ENCODE peak calls at places on chromosome 12, in four cellular contexts. One of them, this sample, is unnamed.
A peak's percentile ranks its signal among the peaks of the same experiment; 100 is the strongest.

GRCh38 chr12:94805749-94806148 is 155.4 kb upstream of the TMCC3 start:
- DNase-seq in stomach: no peak
- DNase-seq in suprapubic skin: no peak
- DNase-seq in K562: no peak
- DNase-seq in this sample: no peak

GRCh38 chr12:94418517-94418916 is 41.1 kb downstream of the CEP83 start:
- DNase-seq in stomach: no peak
- DNase-seq in suprapubic skin: no peak
- DNase-seq in K562: no peak
- DNase-seq in this sample: no peak

GRCh38 chr12:84637926-84638325 is 274.7 kb downstream of the SLC6A15 start:
- DNase-seq in stomach: no peak
- DNase-seq in K562: no peak
- DNase-seq in suprapubic skin: no peak
- DNase-seq in this sample: no peak

GRCh38 chr12:131027876-131028586 is 74.3 kb downstream of the ADGRD1 start:
- DNase-seq in K562: no peak
- DNase-seq in suprapubic skin: no peak
- DNase-seq in stomach: no peak
- DNase-seq in this sample: no peak

GRCh38 chr12:128571906-128572305 is 251.9 kb downstream of the SLC15A4 start:
- DNase-seq in stomach: no peak
- DNase-seq in suprapubic skin: no peak
- DNase-seq in K562: no peak
- DNase-seq in this sample: no peak

GRCh38 chr12:65643595-65644386 is 180.5 kb upstream of the HMGA2 start:
- DNase-seq in K562: no peak
- DNase-seq in stomach: no peak
- DNase-seq in suprapubic skin: no peak
- DNase-seq in this sample: no peak

GRCh38 chr12:52007158-52007921 is 594 bp downstream of the TAMALIN start:
- DNase-seq in K562: no peak
- DNase-seq in stomach: peak; percentile 32
- DNase-seq in suprapubic skin: no peak
- DNase-seq in this sample: no peak

GRCh38 chr12:71748081-71748850 is 6.4 kb upstream of the RAB21 start:
- DNase-seq in suprapubic skin: no peak
- DNase-seq in stomach: no peak
- DNase-seq in K562: no peak
- DNase-seq in this sample: no peak

GRCh38 chr12:22287776-22288621 is 46.5 kb downstream of the ST8SIA1 start:
- DNase-seq in stomach: no peak
- DNase-seq in suprapubic skin: no peak
- DNase-seq in K562: no peak
- DNase-seq in this sample: no peak

GRCh38 chr12:3644103-3644502 is 108.8 kb downstream of the CRACR2A start:
- DNase-seq in suprapubic skin: no peak
- DNase-seq in stomach: no peak
- DNase-seq in K562: no peak
- DNase-seq in this sample: no peak

GRCh38 chr12:112924986-112925385 is 13.3 kb upstream of the OAS3 start:
- DNase-seq in suprapubic skin: no peak
- DNase-seq in K562: no peak
- DNase-seq in stomach: no peak
- DNase-seq in this sample: no peak

GRCh38 chr12:56863789-56864188 is 70.4 kb downstream of the SDR9C7 start:
- DNase-seq in suprapubic skin: no peak
- DNase-seq in K562: no peak
- DNase-seq in stomach: no peak
- DNase-seq in this sample: no peak

GRCh38 chr12:39144613-39145061 is 239.2 kb upstream of the CPNE8 start:
- DNase-seq in K562: no peak
- DNase-seq in suprapubic skin: no peak
- DNase-seq in stomach: no peak
- DNase-seq in this sample: no peak

GRCh38 chr12:67413577-67413976 is 144.4 kb downstream of the CAND1 start:
- DNase-seq in K562: no peak
- DNase-seq in suprapubic skin: no peak
- DNase-seq in stomach: no peak
- DNase-seq in this sample: no peak

GRCh38 chr12:59004466-59004865 is 84.2 kb upstream of the LRIG3 start:
- DNase-seq in suprapubic skin: no peak
- DNase-seq in K562: no peak
- DNase-seq in stomach: no peak
- DNase-seq in this sample: no peak

GRCh38 chr12:11669348-11669747 is 19.9 kb downstream of the ETV6 start:
- DNase-seq in suprapubic skin: no peak
- DNase-seq in stomach: no peak
- DNase-seq in K562: no peak
- DNase-seq in this sample: no peak

DNA sequence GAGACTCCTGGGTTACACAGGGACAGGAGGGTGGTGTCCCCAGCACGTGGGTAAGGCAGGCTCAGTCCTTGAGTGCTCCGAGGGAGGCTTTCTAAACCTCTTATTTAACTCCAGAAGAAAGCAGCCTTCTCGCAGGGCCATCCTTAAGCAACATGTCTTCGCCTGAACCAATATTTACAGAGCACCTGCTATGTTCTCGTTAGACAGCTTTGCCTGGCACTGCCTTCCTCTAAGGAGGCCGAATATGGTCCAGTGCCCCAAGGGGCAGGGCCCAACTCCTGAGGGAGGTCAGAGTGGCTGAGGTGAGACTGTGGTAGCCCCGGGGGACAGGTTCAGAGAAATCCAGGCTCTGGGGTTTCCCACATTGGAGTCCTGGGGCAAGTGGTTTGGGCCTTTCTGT is 2.1 kb upstream of the SCARB1 start:
- DNase-seq in stomach: peak; percentile 32
- DNase-seq in suprapubic skin: no peak
- DNase-seq in K562: no peak
- DNase-seq in this sample: no peak
- H3K27ac ChIP-seq in stomach: no peak overlapping the region
- H3K27ac ChIP-seq in suprapubic skin: no peak overlapping the region
- H3K27ac ChIP-seq in K562: no peak overlapping the region
- H3K27ac ChIP-seq in this sample: no peak overlapping the region

DNA sequence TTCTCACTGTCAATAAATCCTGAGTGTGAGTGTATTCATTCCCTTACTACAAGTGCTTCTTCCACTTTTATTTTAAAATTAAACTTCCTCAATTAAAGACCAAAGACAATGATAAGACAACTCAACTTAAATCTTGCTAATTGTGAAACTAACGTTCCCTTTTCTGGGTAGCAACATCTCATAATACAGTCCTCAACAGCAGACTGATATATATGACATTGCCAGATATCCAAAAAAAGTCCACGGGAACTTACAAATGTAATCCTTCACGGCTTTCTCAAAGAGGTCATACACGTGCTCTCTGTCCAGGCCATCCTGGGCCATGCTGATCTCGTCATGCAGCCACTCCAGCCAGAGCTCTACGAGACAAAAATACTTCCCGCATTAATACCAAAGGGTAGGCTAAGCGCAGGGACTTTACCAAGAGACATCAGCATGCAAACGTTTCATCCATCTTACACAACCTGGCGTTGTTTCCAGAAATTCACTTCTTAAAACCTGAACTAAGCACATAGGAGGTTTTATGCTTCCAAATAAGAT is 13.3 kb downstream of the SART3 start:
- DNase-seq in suprapubic skin: no peak
- DNase-seq in K562: no peak
- DNase-seq in stomach: no peak
- DNase-seq in this sample: peak; percentile 29
- H3K27ac ChIP-seq in suprapubic skin: no peak overlapping the region
- H3K27ac ChIP-seq in K562: no peak overlapping the region
- H3K27ac ChIP-seq in stomach: no peak overlapping the region
- H3K27ac ChIP-seq in this sample: no peak overlapping the region

GRCh38 chr12:77328326-77328725 is 263.0 kb upstream of the E2F7 start:
- DNase-seq in stomach: no peak
- DNase-seq in K562: no peak
- DNase-seq in suprapubic skin: no peak
- DNase-seq in this sample: no peak
- H3K27ac ChIP-seq in stomach: no peak overlapping the region
- H3K27ac ChIP-seq in K562: no peak overlapping the region
- H3K27ac ChIP-seq in suprapubic skin: no peak overlapping the region
- H3K27ac ChIP-seq in this sample: no peak overlapping the region

DNA sequence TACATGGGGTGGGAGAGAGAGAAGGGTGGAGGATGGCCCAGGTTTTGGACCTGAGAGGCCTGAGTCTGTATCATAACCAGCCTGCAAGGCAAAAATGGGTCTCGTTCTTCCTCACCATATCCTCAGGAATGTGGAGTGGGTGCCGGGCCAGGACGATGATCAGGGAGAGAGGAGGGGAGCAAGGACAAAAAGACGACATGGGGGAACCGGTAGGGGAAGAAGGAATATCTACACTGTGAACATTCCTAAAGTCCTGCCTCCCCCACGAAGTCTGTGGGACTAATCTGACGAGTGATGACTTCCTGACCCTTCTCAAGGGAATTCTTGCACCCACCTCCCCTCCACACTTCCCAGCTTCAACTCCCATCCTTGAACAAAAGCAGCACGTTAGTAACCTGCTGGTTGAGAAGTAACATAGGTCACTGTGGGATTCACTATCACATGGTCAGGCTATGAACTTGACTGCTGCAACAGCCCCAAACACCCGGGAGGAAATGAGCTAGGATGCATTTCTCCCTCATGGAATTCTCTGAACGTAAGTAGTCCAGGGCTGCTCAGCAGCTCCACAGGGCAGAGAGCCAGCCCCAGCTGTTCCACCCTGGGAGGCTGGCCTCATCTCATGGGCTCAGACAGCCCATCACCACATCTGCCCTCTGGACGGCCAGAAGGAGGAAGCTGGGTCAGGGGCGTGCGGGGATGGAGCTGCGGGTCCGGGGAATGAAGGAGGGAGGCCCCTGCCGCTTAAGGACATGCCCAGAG is 36.8 kb upstream of the VWF start:
- DNase-seq in suprapubic skin: no peak
- DNase-seq in K562: no peak
- DNase-seq in stomach: no peak
- DNase-seq in this sample: no peak
- H3K27ac ChIP-seq in suprapubic skin: no peak overlapping the region
- H3K27ac ChIP-seq in K562: no peak overlapping the region
- H3K27ac ChIP-seq in stomach: no peak overlapping the region
- H3K27ac ChIP-seq in this sample: no peak overlapping the region

This sample was measured in esophagus muscularis mucosa.